ENCODE peak calls at places on chromosome 22, in seven cellular contexts. One of them, this sample, is unnamed.

GRCh38 chr22:49959782-49960158 is 802 bp upstream of the PIM3 start:
- DNase-seq in pancreas: peak; percentile 84
- DNase-seq in CD4-positive, alpha-beta T cell: no peak
- DNase-seq in heart left ventricle: no peak
- DNase-seq in endodermal cell: no peak
- DNase-seq in HFFc6: peak; percentile 36
- DNase-seq in endothelial cell of umbilical vein: no peak
- DNase-seq in this sample: no peak

GRCh38 chr22:46373838-46374662 is 38.5 kb downstream of the TRMU start:
- DNase-seq in pancreas: peak; percentile 50
- DNase-seq in CD4-positive, alpha-beta T cell: no peak
- DNase-seq in heart left ventricle: no peak
- DNase-seq in endodermal cell: no peak
- DNase-seq in HFFc6: no peak
- DNase-seq in endothelial cell of umbilical vein: peak; percentile 51
- DNase-seq in this sample: no peak

GRCh38 chr22:17235861-17236260 is 16.6 kb upstream of the ADA2 start:
- DNase-seq in pancreas: no peak
- DNase-seq in CD4-positive, alpha-beta T cell: no peak
- DNase-seq in heart left ventricle: no peak
- DNase-seq in endodermal cell: no peak
- DNase-seq in HFFc6: no peak
- DNase-seq in endothelial cell of umbilical vein: no peak
- DNase-seq in this sample: peak; percentile 1

GRCh38 chr22:45226681-45227186 is 14.0 kb downstream of the KIAA0930 start:
- DNase-seq in pancreas: peak; percentile 46
- DNase-seq in CD4-positive, alpha-beta T cell: no peak
- DNase-seq in heart left ventricle: peak; percentile 29
- DNase-seq in endodermal cell: peak; percentile 28
- DNase-seq in HFFc6: no peak
- DNase-seq in endothelial cell of umbilical vein: no peak
- DNase-seq in this sample: peak; percentile 80

GRCh38 chr22:33438273-33438672 is 380.1 kb upstream of the SYN3 start:
- DNase-seq in pancreas: no peak
- DNase-seq in CD4-positive, alpha-beta T cell: no peak
- DNase-seq in heart left ventricle: no peak
- DNase-seq in endodermal cell: no peak
- DNase-seq in HFFc6: peak; percentile 73
- DNase-seq in endothelial cell of umbilical vein: no peak
- DNase-seq in this sample: no peak

GRCh38 chr22:48760481-48761238 is 1067.0 kb downstream of the BRD1 start:
- DNase-seq in pancreas: no peak
- DNase-seq in CD4-positive, alpha-beta T cell: no peak
- DNase-seq in heart left ventricle: no peak
- DNase-seq in endodermal cell: peak; percentile 26
- DNase-seq in HFFc6: no peak
- DNase-seq in endothelial cell of umbilical vein: no peak
- DNase-seq in this sample: peak; percentile 11

GRCh38 chr22:23496445-23496833 is 83.7 kb downstream of the IGLL1 start:
- DNase-seq in pancreas: no peak
- DNase-seq in CD4-positive, alpha-beta T cell: no peak
- DNase-seq in heart left ventricle: no peak
- DNase-seq in endodermal cell: no peak
- DNase-seq in HFFc6: no peak
- DNase-seq in endothelial cell of umbilical vein: no peak
- DNase-seq in this sample: no peak

GRCh38 chr22:23180893-23181762 is 819 bp downstream of the BCR start:
- DNase-seq in pancreas: peak; percentile 51
- DNase-seq in CD4-positive, alpha-beta T cell: no peak
- DNase-seq in heart left ventricle: no peak
- DNase-seq in endodermal cell: peak; percentile 71
- DNase-seq in HFFc6: no peak
- DNase-seq in endothelial cell of umbilical vein: peak; percentile 28
- DNase-seq in this sample: no peak

GRCh38 chr22:42814215-42814614 is 42.9 kb downstream of the ARFGAP3 start:
- DNase-seq in pancreas: no peak
- DNase-seq in CD4-positive, alpha-beta T cell: no peak
- DNase-seq in heart left ventricle: no peak
- DNase-seq in endodermal cell: no peak
- DNase-seq in HFFc6: no peak
- DNase-seq in endothelial cell of umbilical vein: peak; percentile 80
- DNase-seq in this sample: no peak

GRCh38 chr22:42324991-42325710 is 54.7 kb upstream of the TCF20 start:
- DNase-seq in pancreas: peak; percentile 48
- DNase-seq in CD4-positive, alpha-beta T cell: no peak
- DNase-seq in heart left ventricle: no peak
- DNase-seq in endodermal cell: peak; percentile 76
- DNase-seq in HFFc6: no peak
- DNase-seq in endothelial cell of umbilical vein: no peak
- DNase-seq in this sample: no peak

GRCh38 chr22:48112687-48113521 is 1350.5 kb downstream of the TBC1D22A start:
- DNase-seq in pancreas: no peak
- DNase-seq in CD4-positive, alpha-beta T cell: no peak
- DNase-seq in heart left ventricle: no peak
- DNase-seq in endodermal cell: no peak
- DNase-seq in HFFc6: no peak
- DNase-seq in endothelial cell of umbilical vein: no peak
- DNase-seq in this sample: no peak

GRCh38 chr22:49965291-49966040 is 4.9 kb downstream of the PIM3 start:
- DNase-seq in pancreas: peak; percentile 60
- DNase-seq in CD4-positive, alpha-beta T cell: peak; percentile 1
- DNase-seq in heart left ventricle: no peak
- DNase-seq in endodermal cell: no peak
- DNase-seq in HFFc6: no peak
- DNase-seq in endothelial cell of umbilical vein: no peak
- DNase-seq in this sample: peak; percentile 48

GRCh38 chr22:20578707-20579106 is 71.3 kb downstream of the MED15 start:
- DNase-seq in pancreas: no peak
- DNase-seq in CD4-positive, alpha-beta T cell: no peak
- DNase-seq in heart left ventricle: no peak
- DNase-seq in endodermal cell: no peak
- DNase-seq in HFFc6: no peak
- DNase-seq in endothelial cell of umbilical vein: no peak
- DNase-seq in this sample: no peak

GRCh38 chr22:24727218-24727851 is 47.2 kb downstream of the PIWIL3 start:
- DNase-seq in pancreas: no peak
- DNase-seq in CD4-positive, alpha-beta T cell: no peak
- DNase-seq in heart left ventricle: peak; percentile 48
- DNase-seq in endodermal cell: no peak
- DNase-seq in HFFc6: peak; percentile 70
- DNase-seq in endothelial cell of umbilical vein: peak; percentile 98
- DNase-seq in this sample: no peak

GRCh38 chr22:19579113-19579811 is 55.1 kb upstream of the CLDN5 start:
- DNase-seq in pancreas: no peak
- DNase-seq in CD4-positive, alpha-beta T cell: no peak
- DNase-seq in heart left ventricle: no peak
- DNase-seq in endodermal cell: no peak
- DNase-seq in HFFc6: no peak
- DNase-seq in endothelial cell of umbilical vein: peak; percentile 25
- DNase-seq in this sample: no peak

GRCh38 chr22:49549256-49549655 is 278.4 kb downstream of the BRD1 start:
- DNase-seq in pancreas: no peak
- DNase-seq in CD4-positive, alpha-beta T cell: no peak
- DNase-seq in heart left ventricle: no peak
- DNase-seq in endodermal cell: no peak
- DNase-seq in HFFc6: no peak
- DNase-seq in endothelial cell of umbilical vein: no peak
- DNase-seq in this sample: no peak

GRCh38 chr22:17359501-17359900 is 9.8 kb upstream of the CECR2 start:
- DNase-seq in pancreas: no peak
- DNase-seq in CD4-positive, alpha-beta T cell: no peak
- DNase-seq in heart left ventricle: no peak
- DNase-seq in endodermal cell: no peak
- DNase-seq in HFFc6: no peak
- DNase-seq in endothelial cell of umbilical vein: no peak
- DNase-seq in this sample: no peak

GRCh38 chr22:49310354-49310753 is 517.3 kb downstream of the BRD1 start:
- DNase-seq in pancreas: no peak
- DNase-seq in CD4-positive, alpha-beta T cell: no peak
- DNase-seq in heart left ventricle: no peak
- DNase-seq in endodermal cell: peak; percentile 22
- DNase-seq in HFFc6: no peak
- DNase-seq in endothelial cell of umbilical vein: no peak
- DNase-seq in this sample: no peak

GRCh38 chr22:18970948-18971315 is 34.8 kb upstream of the PRODH start:
- DNase-seq in pancreas: peak; percentile 39
- DNase-seq in CD4-positive, alpha-beta T cell: no peak
- DNase-seq in heart left ventricle: no peak
- DNase-seq in endodermal cell: no peak
- DNase-seq in HFFc6: no peak
- DNase-seq in endothelial cell of umbilical vein: no peak
- DNase-seq in this sample: no peak

GRCh38 chr22:49543876-49544275 is 283.8 kb downstream of the BRD1 start:
- DNase-seq in pancreas: no peak
- DNase-seq in CD4-positive, alpha-beta T cell: no peak
- DNase-seq in heart left ventricle: no peak
- DNase-seq in endodermal cell: no peak
- DNase-seq in HFFc6: no peak
- DNase-seq in endothelial cell of umbilical vein: no peak
- DNase-seq in this sample: no peak

GRCh38 chr22:32920032-32920628 is 118.6 kb downstream of the TIMP3 start:
- DNase-seq in pancreas: no peak
- DNase-seq in CD4-positive, alpha-beta T cell: no peak
- DNase-seq in heart left ventricle: peak; percentile 58
- DNase-seq in endodermal cell: no peak
- DNase-seq in HFFc6: no peak
- DNase-seq in endothelial cell of umbilical vein: no peak
- DNase-seq in this sample: no peak

GRCh38 chr22:30301995-30302809 is 12.9 kb upstream of the CASTOR1 start:
- DNase-seq in pancreas: no peak
- DNase-seq in CD4-positive, alpha-beta T cell: no peak
- DNase-seq in heart left ventricle: peak; percentile 65
- DNase-seq in endodermal cell: no peak
- DNase-seq in HFFc6: peak; percentile 39
- DNase-seq in endothelial cell of umbilical vein: no peak
- DNase-seq in this sample: peak; percentile 82

GRCh38 chr22:47195676-47196492 is 433.4 kb downstream of the TBC1D22A start:
- DNase-seq in pancreas: no peak
- DNase-seq in CD4-positive, alpha-beta T cell: no peak
- DNase-seq in heart left ventricle: no peak
- DNase-seq in endodermal cell: no peak
- DNase-seq in HFFc6: no peak
- DNase-seq in endothelial cell of umbilical vein: no peak
- DNase-seq in this sample: peak; percentile 25

GRCh38 chr22:35140879-35141745 is 75.2 kb downstream of the ISX start:
- DNase-seq in pancreas: no peak
- DNase-seq in CD4-positive, alpha-beta T cell: no peak
- DNase-seq in heart left ventricle: no peak
- DNase-seq in endodermal cell: peak; percentile 86
- DNase-seq in HFFc6: no peak
- DNase-seq in endothelial cell of umbilical vein: no peak
- DNase-seq in this sample: no peak

DNA sequence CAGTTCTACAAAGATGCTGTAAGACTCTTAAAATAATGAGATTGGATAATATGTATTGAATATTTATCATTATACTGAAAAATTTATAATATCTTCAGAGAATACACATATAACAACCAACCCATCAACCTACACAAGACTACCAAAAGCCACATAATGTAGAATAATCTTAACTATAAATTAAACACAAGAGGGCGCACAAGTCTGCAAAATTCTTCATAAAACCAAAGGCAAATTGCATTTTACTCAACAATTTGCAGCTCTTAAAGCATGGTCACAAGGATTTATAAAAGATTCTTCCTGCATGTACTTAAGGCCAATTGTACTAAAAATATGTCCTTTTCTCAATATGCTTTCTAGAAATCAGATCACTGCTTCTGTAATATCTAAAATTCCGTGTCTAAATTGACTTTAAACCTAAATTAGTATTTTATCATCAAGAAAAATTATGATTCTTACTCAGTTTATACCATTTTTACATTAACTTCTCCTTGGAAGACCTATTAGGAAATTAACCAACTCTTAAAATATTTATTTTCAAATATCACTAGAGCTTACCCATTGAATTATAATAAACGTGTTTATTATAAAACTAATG is 79.0 kb downstream of the TTC28 start:
- DNase-seq in pancreas: no peak
- DNase-seq in CD4-positive, alpha-beta T cell: no peak
- DNase-seq in heart left ventricle: no peak
- DNase-seq in endodermal cell: no peak
- DNase-seq in HFFc6: peak; percentile 68
- DNase-seq in endothelial cell of umbilical vein: peak; percentile 73
- DNase-seq in this sample: no peak
- TF ChIP-seq CTCF in pancreas: no peak
- TF ChIP-seq CTCF in CD4-positive, alpha-beta T cell: peak; percentile 82
- TF ChIP-seq CTCF in heart left ventricle: peak; percentile 26
- TF ChIP-seq CTCF in endodermal cell: peak; percentile 79
- TF ChIP-seq CTCF in HFFc6: peak; percentile 87
- TF ChIP-seq CTCF in endothelial cell of umbilical vein: peak; percentile 10
- TF ChIP-seq CTCF in this sample: peak; percentile 78

GRCh38 chr22:36546092-36546804 is 17.3 kb upstream of the EIF3D start:
- DNase-seq in pancreas: peak; percentile 53
- DNase-seq in CD4-positive, alpha-beta T cell: no peak
- DNase-seq in heart left ventricle: peak; percentile 33
- DNase-seq in endodermal cell: peak; percentile 88
- DNase-seq in HFFc6: peak; percentile 36
- DNase-seq in endothelial cell of umbilical vein: peak; percentile 54
- DNase-seq in this sample: no peak
- TF ChIP-seq CTCF in pancreas: peak; percentile 8
- TF ChIP-seq CTCF in CD4-positive, alpha-beta T cell: no peak
- TF ChIP-seq CTCF in heart left ventricle: peak; percentile 34
- TF ChIP-seq CTCF in endodermal cell: peak; percentile 93
- TF ChIP-seq CTCF in HFFc6: peak; percentile 81
- TF ChIP-seq CTCF in endothelial cell of umbilical vein: peak; percentile 68
- TF ChIP-seq CTCF in this sample: peak; percentile 75

DNA sequence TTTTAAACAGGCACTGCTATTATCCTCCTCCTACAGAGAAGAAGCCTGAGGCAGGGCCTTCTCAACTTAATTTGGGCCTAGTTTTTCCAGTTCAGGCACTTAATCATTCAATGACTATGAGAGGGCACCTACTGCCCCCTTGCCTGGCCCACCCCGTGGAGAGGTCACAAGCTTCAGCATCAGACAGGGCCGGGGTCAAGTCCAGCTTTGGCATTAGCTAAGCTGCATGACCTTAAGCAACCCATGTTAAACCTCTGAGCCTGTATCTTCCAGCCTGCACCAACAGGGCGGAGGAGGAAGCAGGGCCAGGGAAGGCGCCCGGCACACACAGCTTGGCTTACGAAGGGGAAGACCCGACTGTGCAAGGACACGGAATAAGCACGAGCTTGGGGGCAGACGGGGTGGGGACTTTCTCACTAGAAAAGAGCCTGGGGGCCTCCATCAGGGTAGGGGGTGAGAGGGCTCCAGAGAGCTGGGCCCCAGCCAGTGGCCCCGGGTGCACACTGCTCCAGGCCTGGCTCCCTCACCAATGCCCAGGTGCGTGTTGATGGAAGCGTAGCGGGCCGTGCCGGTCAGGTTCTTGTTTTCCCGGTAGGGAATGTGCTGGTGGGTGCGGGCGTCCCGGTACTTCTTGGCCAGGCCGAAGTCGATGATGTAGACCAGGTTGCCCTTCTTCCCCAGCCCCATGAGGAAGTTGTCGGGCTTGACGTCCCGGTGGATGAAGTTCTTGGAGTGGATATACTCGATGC is 16.9 kb downstream of the CSNK1E start:
- DNase-seq in pancreas: no peak
- DNase-seq in CD4-positive, alpha-beta T cell: no peak
- DNase-seq in heart left ventricle: no peak
- DNase-seq in endodermal cell: no peak
- DNase-seq in HFFc6: no peak
- DNase-seq in endothelial cell of umbilical vein: no peak
- DNase-seq in this sample: no peak
- TF ChIP-seq CTCF in pancreas: no peak
- TF ChIP-seq CTCF in CD4-positive, alpha-beta T cell: no peak
- TF ChIP-seq CTCF in heart left ventricle: no peak
- TF ChIP-seq CTCF in endodermal cell: no peak
- TF ChIP-seq CTCF in HFFc6: no peak
- TF ChIP-seq CTCF in endothelial cell of umbilical vein: no peak
- TF ChIP-seq CTCF in this sample: no peak

GRCh38 chr22:27937453-27937852 is 18.4 kb upstream of the PITPNB start:
- DNase-seq in pancreas: no peak
- DNase-seq in CD4-positive, alpha-beta T cell: no peak
- DNase-seq in heart left ventricle: no peak
- DNase-seq in endodermal cell: no peak
- DNase-seq in HFFc6: peak; percentile 8
- DNase-seq in endothelial cell of umbilical vein: no peak
- DNase-seq in this sample: no peak
- TF ChIP-seq CTCF in pancreas: no peak
- TF ChIP-seq CTCF in CD4-positive, alpha-beta T cell: no peak
- TF ChIP-seq CTCF in heart left ventricle: no peak
- TF ChIP-seq CTCF in endodermal cell: no peak
- TF ChIP-seq CTCF in HFFc6: peak; percentile 48
- TF ChIP-seq CTCF in endothelial cell of umbilical vein: peak; percentile 2
- TF ChIP-seq CTCF in this sample: no peak